ENCODE peak calls at places on chromosomes 16 and 17, in four cellular contexts. B is neural crest cell, G is pancreas, Z is T-helper 1 cell. S is an unnamed sample.

GRCh38 chr17:35842239-35842638 is 26.5 kb downstream of the HEATR9 start:
- DNase-seq in B (no peak), G (no peak), Z (no peak), S (no peak)

GRCh38 chr16:77406680-77407079 is 28.2 kb downstream of the ADAMTS18 start:
- DNase-seq in B (no peak), Z (no peak), G (no peak), S (no peak)

GRCh38 chr17:44346064-44346844 is 1.2 kb downstream of the GRN start:
- DNase-seq in G (no peak), B (no peak), Z (no peak), S (peak)

GRCh38 chr16:31452631-31453106 is 6.6 kb upstream of the ARMC5 start:
- DNase-seq in G (no peak), Z (no peak), B (no peak), S (no peak)

GRCh38 chr17:79855331-79856124 is 16.3 kb upstream of the CBX4 start:
- DNase-seq in G (no peak), Z (no peak), B (no peak), S (no peak)

GRCh38 chr16:72809446-72809845 is 238.5 kb downstream of the ZFHX3 start:
- DNase-seq in Z (no peak), G (no peak), B (no peak), S (no peak)

GRCh38 chr17:61786088-61786487 is 77.2 kb downstream of the BRIP1 start:
- DNase-seq in G (no peak), B (no peak), Z (no peak), S (no peak)

GRCh38 chr16:11700264-11701029 is 32.2 kb downstream of the SNN start:
- DNase-seq in B (no peak), G (no peak), Z (no peak), S (no peak)

GRCh38 chr17:58538801-58539410 is 24.5 kb upstream of the MTMR4 start:
- DNase-seq in G (no peak), B (no peak), Z (no peak), S (no peak)

GRCh38 chr17:8702996-8703395 is 41.6 kb downstream of the CCDC42 start:
- DNase-seq in Z (no peak), G (no peak), B (no peak), S (no peak)

GRCh38 chr16:71429581-71429980 is 12.3 kb downstream of the TLE7 start:
- DNase-seq in B (no peak), Z (no peak), G (no peak), S (no peak)